ENCODE peak calls at places on chromosomes 4 and X, in eight cellular contexts. One of them, this sample, is unnamed.

GRCh38 chr4:102560743-102561341 is 59.7 kb downstream of the NFKB1 start:
- DNase-seq in K562: peak; percentile 7
- DNase-seq in IMR-90: no peak
- DNase-seq in A549: no peak
- DNase-seq in GM12878: no peak
- DNase-seq in lower leg skin: no peak
- DNase-seq in suprapubic skin: no peak
- DNase-seq in breast epithelium: no peak
- DNase-seq in this sample: no peak

GRCh38 chr4:1012031-1012739 is 759 bp downstream of the FGFRL1 start:
- DNase-seq in lower leg skin: no peak
- DNase-seq in A549: no peak
- DNase-seq in IMR-90: no peak
- DNase-seq in GM12878: no peak
- DNase-seq in breast epithelium: peak; percentile 67
- DNase-seq in suprapubic skin: no peak
- DNase-seq in K562: peak; percentile 83
- DNase-seq in this sample: peak; percentile 43

GRCh38 chr4:114279066-114279465 is 299.6 kb upstream of the ARSJ start:
- DNase-seq in suprapubic skin: no peak
- DNase-seq in IMR-90: no peak
- DNase-seq in A549: no peak
- DNase-seq in breast epithelium: no peak
- DNase-seq in lower leg skin: no peak
- DNase-seq in GM12878: no peak
- DNase-seq in K562: no peak
- DNase-seq in this sample: no peak

GRCh38 chrX:45824471-45824870 is 623.8 kb upstream of the DIPK2B start:
- DNase-seq in breast epithelium: no peak
- DNase-seq in A549: peak; percentile 73
- DNase-seq in suprapubic skin: no peak
- DNase-seq in IMR-90: peak; percentile 96
- DNase-seq in GM12878: no peak
- DNase-seq in lower leg skin: no peak
- DNase-seq in K562: peak; percentile 27
- DNase-seq in this sample: no peak

GRCh38 chrX:142977128-142977914 is 48.4 kb upstream of the SPANXN4 start:
- DNase-seq in breast epithelium: no peak
- DNase-seq in GM12878: peak; percentile 78
- DNase-seq in K562: no peak
- DNase-seq in IMR-90: no peak
- DNase-seq in lower leg skin: no peak
- DNase-seq in A549: no peak
- DNase-seq in suprapubic skin: no peak
- DNase-seq in this sample: no peak

GRCh38 chrX:100368167-100368566 is 41.9 kb downstream of the PCDH19 start:
- DNase-seq in GM12878: no peak
- DNase-seq in K562: peak; percentile 7
- DNase-seq in IMR-90: peak; percentile 0
- DNase-seq in suprapubic skin: no peak
- DNase-seq in breast epithelium: no peak
- DNase-seq in A549: peak; percentile 5
- DNase-seq in lower leg skin: no peak
- DNase-seq in this sample: no peak

GRCh38 chrX:53128097-53128749 is 34.3 kb downstream of the KANTR start:
- DNase-seq in lower leg skin: no peak
- DNase-seq in A549: no peak
- DNase-seq in IMR-90: peak; percentile 35
- DNase-seq in suprapubic skin: no peak
- DNase-seq in K562: no peak
- DNase-seq in GM12878: no peak
- DNase-seq in breast epithelium: no peak
- DNase-seq in this sample: no peak

GRCh38 chr4:151537726-151538125 is 128.8 kb downstream of the FHIP1A start:
- DNase-seq in IMR-90: no peak
- DNase-seq in GM12878: no peak
- DNase-seq in lower leg skin: no peak
- DNase-seq in suprapubic skin: no peak
- DNase-seq in breast epithelium: no peak
- DNase-seq in A549: no peak
- DNase-seq in K562: no peak
- DNase-seq in this sample: no peak

GRCh38 chrX:101657495-101657894 is 2.2 kb downstream of the ARMCX2 start:
- DNase-seq in K562: no peak
- DNase-seq in GM12878: no peak
- DNase-seq in IMR-90: no peak
- DNase-seq in suprapubic skin: no peak
- DNase-seq in A549: no peak
- DNase-seq in breast epithelium: no peak
- DNase-seq in lower leg skin: no peak
- DNase-seq in this sample: no peak

GRCh38 chrX:38060331-38060878 is 54.1 kb downstream of the SYTL5 start:
- DNase-seq in IMR-90: no peak
- DNase-seq in lower leg skin: no peak
- DNase-seq in suprapubic skin: no peak
- DNase-seq in A549: no peak
- DNase-seq in GM12878: no peak
- DNase-seq in breast epithelium: no peak
- DNase-seq in K562: no peak
- DNase-seq in this sample: no peak

GRCh38 chr4:122652379-122652778 is 31.5 kb upstream of the IL21 start:
- DNase-seq in IMR-90: peak; percentile 81
- DNase-seq in GM12878: no peak
- DNase-seq in A549: peak; percentile 7
- DNase-seq in suprapubic skin: no peak
- DNase-seq in lower leg skin: no peak
- DNase-seq in breast epithelium: no peak
- DNase-seq in K562: peak; percentile 70
- DNase-seq in this sample: peak; percentile 49

GRCh38 chr4:85318415-85318814 is 156.5 kb upstream of the ARHGAP24 start:
- DNase-seq in suprapubic skin: no peak
- DNase-seq in breast epithelium: no peak
- DNase-seq in IMR-90: no peak
- DNase-seq in lower leg skin: no peak
- DNase-seq in A549: no peak
- DNase-seq in GM12878: no peak
- DNase-seq in K562: no peak
- DNase-seq in this sample: no peak

GRCh38 chrX:1029494-1029893 is 183.0 kb downstream of the CRLF2 start:
- DNase-seq in suprapubic skin: peak; percentile 53
- DNase-seq in IMR-90: no peak
- DNase-seq in lower leg skin: peak; percentile 59
- DNase-seq in breast epithelium: no peak
- DNase-seq in GM12878: no peak
- DNase-seq in K562: no peak
- DNase-seq in A549: no peak
- DNase-seq in this sample: no peak

GRCh38 chr4:5267418-5267817 is 216.1 kb downstream of the STK32B start:
- DNase-seq in breast epithelium: no peak
- DNase-seq in A549: no peak
- DNase-seq in suprapubic skin: no peak
- DNase-seq in lower leg skin: no peak
- DNase-seq in IMR-90: peak; percentile 25
- DNase-seq in K562: no peak
- DNase-seq in GM12878: no peak
- DNase-seq in this sample: no peak

GRCh38 chr4:76539979-76540378 is 105.0 kb downstream of the SHROOM3 start:
- DNase-seq in IMR-90: no peak
- DNase-seq in suprapubic skin: no peak
- DNase-seq in GM12878: no peak
- DNase-seq in breast epithelium: no peak
- DNase-seq in lower leg skin: no peak
- DNase-seq in K562: no peak
- DNase-seq in A549: no peak
- DNase-seq in this sample: no peak

GRCh38 chr4:155807021-155807420 is 48.2 kb downstream of the GUCY1B1 start:
- DNase-seq in IMR-90: peak; percentile 79
- DNase-seq in GM12878: no peak
- DNase-seq in K562: no peak
- DNase-seq in lower leg skin: no peak
- DNase-seq in suprapubic skin: no peak
- DNase-seq in breast epithelium: no peak
- DNase-seq in A549: no peak
- DNase-seq in this sample: no peak

GRCh38 chr4:67725981-67726380 is 25.0 kb upstream of the UBA6 start:
- DNase-seq in breast epithelium: no peak
- DNase-seq in IMR-90: peak; percentile 75
- DNase-seq in A549: no peak
- DNase-seq in lower leg skin: no peak
- DNase-seq in GM12878: no peak
- DNase-seq in K562: no peak
- DNase-seq in suprapubic skin: no peak
- DNase-seq in this sample: no peak

GRCh38 chr4:77028241-77028640 is 47.5 kb downstream of the CCNI start:
- DNase-seq in lower leg skin: no peak
- DNase-seq in breast epithelium: no peak
- DNase-seq in IMR-90: no peak
- DNase-seq in suprapubic skin: no peak
- DNase-seq in A549: no peak
- DNase-seq in K562: no peak
- DNase-seq in GM12878: no peak
- DNase-seq in this sample: no peak

GRCh38 chr4:185532327-185532726 is 3.0 kb downstream of the PDLIM3 start:
- DNase-seq in suprapubic skin: no peak
- DNase-seq in GM12878: no peak
- DNase-seq in IMR-90: no peak
- DNase-seq in breast epithelium: no peak
- DNase-seq in A549: no peak
- DNase-seq in lower leg skin: no peak
- DNase-seq in K562: no peak
- DNase-seq in this sample: no peak

GRCh38 chr4:83964996-83965541 is 429.2 kb downstream of the GPAT3 start:
- DNase-seq in suprapubic skin: no peak
- DNase-seq in breast epithelium: no peak
- DNase-seq in K562: peak; percentile 20
- DNase-seq in IMR-90: peak; percentile 54
- DNase-seq in lower leg skin: no peak
- DNase-seq in A549: no peak
- DNase-seq in GM12878: no peak
- DNase-seq in this sample: no peak

GRCh38 chrX:39936886-39937770 is 160.6 kb downstream of the BCOR start:
- DNase-seq in A549: no peak
- DNase-seq in IMR-90: no peak
- DNase-seq in GM12878: peak; percentile 12
- DNase-seq in breast epithelium: no peak
- DNase-seq in K562: peak; percentile 66
- DNase-seq in lower leg skin: no peak
- DNase-seq in suprapubic skin: no peak
- DNase-seq in this sample: no peak

GRCh38 chr4:84688605-84689004 is 105.7 kb downstream of the CDS1 start:
- DNase-seq in IMR-90: no peak
- DNase-seq in breast epithelium: no peak
- DNase-seq in GM12878: no peak
- DNase-seq in suprapubic skin: no peak
- DNase-seq in K562: no peak
- DNase-seq in lower leg skin: no peak
- DNase-seq in A549: no peak
- DNase-seq in this sample: no peak

GRCh38 chr4:8334786-8335460 is 65.4 kb downstream of the HTRA3 start:
- DNase-seq in breast epithelium: no peak
- DNase-seq in lower leg skin: peak; percentile 69
- DNase-seq in GM12878: no peak
- DNase-seq in K562: no peak
- DNase-seq in IMR-90: no peak
- DNase-seq in A549: no peak
- DNase-seq in suprapubic skin: peak; percentile 59
- DNase-seq in this sample: no peak

GRCh38 chr4:73944061-73944875 is 37.6 kb downstream of the PF4 start:
- DNase-seq in lower leg skin: no peak
- DNase-seq in K562: peak; percentile 37
- DNase-seq in GM12878: no peak
- DNase-seq in suprapubic skin: no peak
- DNase-seq in IMR-90: no peak
- DNase-seq in breast epithelium: no peak
- DNase-seq in A549: peak; percentile 2
- DNase-seq in this sample: peak; percentile 86
- TF ChIP-seq CTCF in lower leg skin: no peak
- TF ChIP-seq CTCF in K562: no peak
- TF ChIP-seq CTCF in GM12878: no peak
- TF ChIP-seq CTCF in suprapubic skin: no peak
- TF ChIP-seq CTCF in IMR-90: no peak
- TF ChIP-seq CTCF in breast epithelium: no peak
- TF ChIP-seq CTCF in A549: no peak
- TF ChIP-seq CTCF in this sample: no peak

DNA sequence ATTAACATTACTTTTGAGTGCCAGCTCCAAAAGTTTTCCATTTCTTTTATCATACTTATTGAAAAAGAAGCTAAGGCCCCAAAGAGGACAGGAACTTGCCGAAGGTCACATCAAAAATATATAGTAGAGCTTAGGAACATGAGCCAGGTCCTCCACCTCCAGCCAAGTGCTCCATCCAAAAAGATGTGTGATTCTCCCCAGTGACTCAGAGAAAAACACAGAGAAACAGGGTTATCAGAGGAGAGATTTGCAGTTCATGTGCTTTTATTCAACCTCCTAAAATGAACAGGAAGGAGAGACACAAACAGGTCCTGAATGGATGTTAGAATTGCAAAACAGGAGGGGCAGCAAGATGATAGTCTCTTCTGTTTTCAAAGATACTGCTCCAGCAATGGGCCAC is 19.6 kb upstream of the FGF16 start:
- DNase-seq in GM12878: no peak
- DNase-seq in lower leg skin: no peak
- DNase-seq in IMR-90: no peak
- DNase-seq in K562: no peak
- DNase-seq in A549: no peak
- DNase-seq in suprapubic skin: no peak
- DNase-seq in breast epithelium: no peak
- DNase-seq in this sample: no peak
- TF ChIP-seq POLR2A in GM12878: no peak
- TF ChIP-seq POLR2A in lower leg skin: no peak
- TF ChIP-seq POLR2A in IMR-90: no peak
- TF ChIP-seq POLR2A in K562: no peak
- TF ChIP-seq POLR2A in A549: no peak
- TF ChIP-seq POLR2A in suprapubic skin: no peak
- TF ChIP-seq POLR2A in breast epithelium: no peak
- TF ChIP-seq POLR2A in this sample: no peak

GRCh38 chr4:30721353-30722091 is 1.4 kb downstream of the PCDH7 start:
- DNase-seq in lower leg skin: peak; percentile 86
- DNase-seq in GM12878: no peak
- DNase-seq in K562: no peak
- DNase-seq in IMR-90: peak; percentile 44
- DNase-seq in suprapubic skin: no peak
- DNase-seq in breast epithelium: no peak
- DNase-seq in A549: peak; percentile 3
- DNase-seq in this sample: peak; percentile 90
- TF ChIP-seq CTCF in lower leg skin: no peak
- TF ChIP-seq CTCF in GM12878: no peak
- TF ChIP-seq CTCF in K562: no peak
- TF ChIP-seq CTCF in IMR-90: peak; percentile 62
- TF ChIP-seq CTCF in suprapubic skin: peak; percentile 43
- TF ChIP-seq CTCF in breast epithelium: peak; percentile 51
- TF ChIP-seq CTCF in A549: peak; percentile 10
- TF ChIP-seq CTCF in this sample: peak; percentile 31

DNA sequence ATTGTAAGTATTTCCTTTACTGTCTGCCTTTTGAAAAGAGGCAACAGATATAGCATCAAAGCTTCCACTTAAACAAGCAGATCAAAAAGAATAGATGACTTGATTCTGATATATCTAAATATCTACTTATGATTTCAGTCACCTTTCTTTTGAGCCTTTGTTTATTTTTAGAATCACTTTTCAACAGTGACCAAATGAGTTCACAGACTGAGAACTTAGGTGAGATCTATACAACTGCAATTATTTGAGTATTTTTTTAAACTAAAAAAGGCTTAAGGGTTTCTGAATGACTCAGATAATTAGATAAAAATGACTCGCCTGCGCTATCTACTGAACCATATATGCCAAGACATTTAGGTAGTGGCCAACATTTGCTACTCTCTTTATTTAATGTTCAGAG is 166.7 kb upstream of the KCNIP4 start:
- DNase-seq in K562: no peak
- DNase-seq in GM12878: no peak
- DNase-seq in A549: no peak
- DNase-seq in IMR-90: no peak
- DNase-seq in suprapubic skin: no peak
- DNase-seq in breast epithelium: no peak
- DNase-seq in lower leg skin: no peak
- DNase-seq in this sample: no peak
- TF ChIP-seq POLR2A in K562: no peak
- TF ChIP-seq POLR2A in GM12878: no peak
- TF ChIP-seq POLR2A in A549: no peak
- TF ChIP-seq POLR2A in IMR-90: no peak
- TF ChIP-seq POLR2A in suprapubic skin: no peak
- TF ChIP-seq POLR2A in breast epithelium: no peak
- TF ChIP-seq POLR2A in lower leg skin: no peak
- TF ChIP-seq POLR2A in this sample: no peak

This sample was measured in upper lobe of left lung.